ENCODE peak calls at places on chromosomes 12 and 14, in eight cellular contexts. F, P, A, Y, G, M, T and R are unnamed samples.

GRCh38 chr12:123916729-123917128 is 55.9 kb downstream of the CCDC92 start:
- DNase-seq in F (no peak), P (no peak), Y (no peak), T (no peak), G (no peak), A (peak), M (no peak), R (no peak)

GRCh38 chr14:79417961-79418360 is 793.3 kb downstream of the DIO2 start:
- DNase-seq in A (no peak), P (no peak), G (no peak), F (no peak), Y (no peak), M (no peak), T (no peak), R (no peak)

GRCh38 chr14:35747379-35747778 is 61.7 kb downstream of the RALGAPA1 start:
- DNase-seq in P (no peak), A (no peak), Y (no peak), T (no peak), G (peak), M (no peak), F (no peak), R (peak)

GRCh38 chr12:93766371-93766770 is 89.2 kb downstream of the CRADD start:
- DNase-seq in A (no peak), Y (no peak), G (no peak), F (no peak), M (no peak), T (no peak), P (no peak), R (no peak)

GRCh38 chr12:116321913-116322312 is 44.4 kb upstream of the MED13L start:
- DNase-seq in T (no peak), F (no peak), P (no peak), Y (no peak), G (no peak), M (no peak), A (no peak), R (no peak)

GRCh38 chr12:104618691-104619090 is 161.9 kb downstream of the CHST11 start:
- DNase-seq in A (no peak), P (no peak), T (no peak), F (no peak), M (no peak), G (no peak), Y (no peak), R (no peak)

GRCh38 chr12:119748512-119748911 is 80.6 kb downstream of the PRKAB1 start:
- DNase-seq in M (no peak), F (no peak), A (no peak), Y (no peak), P (no peak), G (peak), T (no peak), R (no peak)

GRCh38 chr14:88868558-88869159 is 44.2 kb downstream of the TTC8 start:
- DNase-seq in A (no peak), M (no peak), Y (no peak), G (peak), F (no peak), P (no peak), T (no peak), R (peak)

GRCh38 chr14:64209428-64210165 is 84.6 kb downstream of the ESR2 start:
- DNase-seq in T (no peak), M (no peak), F (no peak), G (no peak), Y (no peak), A (no peak), P (no peak), R (no peak)

GRCh38 chr12:110658882-110659281 is 30.0 kb downstream of the HVCN1 start:
- DNase-seq in G (no peak), A (no peak), F (no peak), Y (no peak), M (no peak), T (no peak), P (no peak), R (no peak)

GRCh38 chr12:80456513-80456912 is 12.5 kb downstream of the PTPRQ start:
- DNase-seq in F (no peak), M (no peak), A (no peak), Y (no peak), T (no peak), G (no peak), P (no peak), R (no peak)

GRCh38 chr14:88322505-88323085 is 474 bp downstream of the KCNK10 start:
- DNase-seq in G (no peak), A (no peak), Y (no peak), F (no peak), P (no peak), T (no peak), M (no peak), R (no peak)

GRCh38 chr12:62435337-62436163 is 31.1 kb upstream of the MON2 start:
- DNase-seq in Y (peak), F (peak), G (peak), T (peak), A (peak), P (peak), M (peak), R (no peak)

GRCh38 chr12:102629262-102629888 is 149.0 kb upstream of the IGF1 start:
- DNase-seq in Y (no peak), T (no peak), F (no peak), A (no peak), M (no peak), P (no peak), G (peak), R (no peak)

GRCh38 chr14:72377016-72377415 is 444.8 kb downstream of the RGS6 start:
- DNase-seq in A (no peak), F (no peak), P (no peak), T (no peak), M (no peak), Y (no peak), G (no peak), R (no peak)

GRCh38 chr12:2958432-2959193 is 584 bp upstream of the TEAD4 start:
- DNase-seq in Y (no peak), M (peak), T (peak), P (no peak), G (peak), F (no peak), A (no peak), R (peak)

GRCh38 chr12:83954939-83955601 is 957.5 kb downstream of the SLC6A15 start:
- DNase-seq in P (no peak), A (no peak), F (no peak), G (no peak), M (no peak), T (peak), Y (no peak), R (no peak)

GRCh38 chr12:100926669-100927248 is 132.2 kb downstream of the ANO4 start:
- DNase-seq in P (no peak), A (no peak), Y (no peak), F (no peak), T (peak), M (peak), G (peak), R (no peak)

GRCh38 chr14:68894123-68894522 is 85.0 kb downstream of the ACTN1 start:
- DNase-seq in T (no peak), Y (no peak), M (no peak), F (no peak), G (no peak), P (no peak), A (no peak), R (no peak)

GRCh38 chr12:91434081-91434480 is 251.5 kb upstream of the DCN start:
- DNase-seq in P (no peak), T (no peak), M (no peak), Y (no peak), F (no peak), G (no peak), A (no peak), R (no peak)

GRCh38 chr12:1318327-1319031 is 275.9 kb downstream of the FBXL14 start:
- DNase-seq in F (no peak), G (peak), Y (no peak), T (peak), M (peak), P (no peak), A (no peak), R (peak)

GRCh38 chr14:57865450-57866198 is at the start of gene SLC35F4:
- DNase-seq in M (peak), T (peak), A (no peak), G (peak), Y (peak), F (no peak), P (no peak), R (no peak)

GRCh38 chr14:46344327-46344937 is 307.1 kb downstream of the RPL10L start:
- DNase-seq in T (peak), M (peak), F (no peak), G (peak), Y (no peak), P (no peak), A (no peak), R (peak)

GRCh38 chr12:69046920-69047319 is 113.9 kb upstream of the CPM start:
- DNase-seq in P (no peak), M (no peak), G (no peak), Y (no peak), A (no peak), T (no peak), F (no peak), R (no peak)

GRCh38 chr12:96501139-96501741 is 11.9 kb downstream of the CFAP54 start:
- DNase-seq in Y (no peak), P (no peak), T (peak), F (no peak), A (no peak), M (no peak), G (peak), R (no peak)

GRCh38 chr14:88488081-88488480 is 66.7 kb downstream of the PTPN21 start:
- DNase-seq in M (no peak), Y (no peak), T (no peak), F (no peak), P (no peak), A (no peak), G (no peak), R (no peak)

GRCh38 chr12:10385181-10385613 is 4.6 kb downstream of the KLRK1 start:
- DNase-seq in P (no peak), F (no peak), M (no peak), Y (no peak), A (no peak), G (peak), T (no peak), R (no peak)

GRCh38 chr14:80544366-80544765 is 333.1 kb upstream of the DIO2 start:
- DNase-seq in M (no peak), T (no peak), F (no peak), A (no peak), Y (no peak), G (no peak), P (no peak), R (no peak)

GRCh38 chr14:55803506-55804197 is 223.6 kb downstream of the KTN1 start:
- DNase-seq in M (no peak), P (no peak), A (no peak), G (peak), F (no peak), T (no peak), Y (no peak), R (no peak)

GRCh38 chr12:80781313-80781712 is 64.6 kb downstream of the MYF5 start:
- DNase-seq in M (no peak), Y (no peak), P (no peak), F (no peak), T (no peak), G (no peak), A (no peak), R (no peak)

GRCh38 chr14:73784065-73784987 is 67.3 kb upstream of the PTGR2 start:
- DNase-seq in G (peak), T (no peak), A (no peak), Y (no peak), F (no peak), M (no peak), P (no peak), R (no peak)

GRCh38 chr14:75469164-75469563 is 41.3 kb downstream of the JDP2 start:
- DNase-seq in G (no peak), A (no peak), P (no peak), M (no peak), Y (no peak), F (no peak), T (no peak), R (no peak)

GRCh38 chr12:75487310-75487709 is 6.8 kb downstream of the GLIPR1 start:
- DNase-seq in P (no peak), A (no peak), G (no peak), Y (no peak), T (no peak), M (no peak), F (no peak), R (no peak)

GRCh38 chr12:95701722-95702418 is 88.7 kb downstream of the NTN4 start:
- DNase-seq in M (no peak), F (no peak), T (no peak), P (no peak), Y (no peak), A (no peak), G (peak), R (no peak)

GRCh38 chr12:94427520-94428381 is 31.9 kb downstream of the CEP83 start:
- DNase-seq in F (no peak), M (no peak), P (no peak), T (no peak), Y (no peak), G (peak), A (no peak), R (no peak)

GRCh38 chr14:32211068-32211404 is 8.0 kb upstream of the RNU6-8 start:
- DNase-seq in T (no peak), P (no peak), Y (no peak), G (peak), M (no peak), A (no peak), F (no peak), R (no peak)

GRCh38 chr12:57430117-57430930 is 519 bp downstream of the R3HDM2 start:
- DNase-seq in P (peak), A (no peak), M (peak), T (no peak), F (peak), G (peak), Y (no peak), R (peak)